ENCODE peak calls at places on chromosome 22, in six cellular contexts. W, V, A, F, J and N are unnamed samples. For H3K4me1 and H3K27me3, the result is how much of the 10 kb centered on the place peaks cover.

GRCh38 chr22:27654536-27655445 is 146.8 kb downstream of the MN1 start:
- DNase-seq in A (no peak), W (peak), J (no peak), F (no peak), V (no peak), N (no peak)

GRCh38 chr22:17964647-17965046 is 59.7 kb downstream of the MICAL3 start:
- DNase-seq in W (no peak), V (no peak), A (no peak), J (no peak), F (no peak), N (no peak)

GRCh38 chr22:36439481-36440271 is 41.8 kb downstream of the TXN2 start:
- DNase-seq in J (no peak), A (peak), V (peak), W (peak), F (no peak), N (peak)

GRCh38 chr22:24002272-24002671 is 3.0 kb downstream of the GSTT4 start:
- DNase-seq in F (no peak), V (no peak), A (no peak), W (no peak), J (no peak), N (no peak)

GRCh38 chr22:26549902-26550497 is 37.7 kb upstream of the TFIP11 start:
- DNase-seq in J (no peak), F (no peak), V (no peak), W (no peak), A (no peak), N (no peak)

GRCh38 chr22:20571078-20571503 is 63.7 kb downstream of the MED15 start:
- DNase-seq in W (no peak), A (no peak), V (no peak), F (no peak), J (no peak), N (no peak)

GRCh38 chr22:46522743-46523300 is 14.6 kb downstream of the CELSR1 start:
- DNase-seq in J (no peak), W (no peak), A (no peak), F (no peak), V (no peak), N (no peak)

GRCh38 chr22:27859336-27859735 is 57.8 kb upstream of the MN1 start:
- DNase-seq in J (no peak), V (no peak), W (peak), A (no peak), F (no peak), N (no peak)

GRCh38 chr22:47165338-47165931 is 403.0 kb downstream of the TBC1D22A start:
- DNase-seq in J (no peak), A (peak), F (no peak), V (peak), W (no peak), N (no peak)

GRCh38 chr22:29062286-29062949 is 787 bp upstream of the C22orf31 start:
- DNase-seq in W (no peak), A (no peak), J (no peak), F (no peak), V (no peak), N (no peak)

GRCh38 chr22:20777420-20778177 is 3.7 kb downstream of the SERPIND1 start:
- DNase-seq in W (peak), J (no peak), A (no peak), V (peak), F (no peak), N (no peak)

DNA sequence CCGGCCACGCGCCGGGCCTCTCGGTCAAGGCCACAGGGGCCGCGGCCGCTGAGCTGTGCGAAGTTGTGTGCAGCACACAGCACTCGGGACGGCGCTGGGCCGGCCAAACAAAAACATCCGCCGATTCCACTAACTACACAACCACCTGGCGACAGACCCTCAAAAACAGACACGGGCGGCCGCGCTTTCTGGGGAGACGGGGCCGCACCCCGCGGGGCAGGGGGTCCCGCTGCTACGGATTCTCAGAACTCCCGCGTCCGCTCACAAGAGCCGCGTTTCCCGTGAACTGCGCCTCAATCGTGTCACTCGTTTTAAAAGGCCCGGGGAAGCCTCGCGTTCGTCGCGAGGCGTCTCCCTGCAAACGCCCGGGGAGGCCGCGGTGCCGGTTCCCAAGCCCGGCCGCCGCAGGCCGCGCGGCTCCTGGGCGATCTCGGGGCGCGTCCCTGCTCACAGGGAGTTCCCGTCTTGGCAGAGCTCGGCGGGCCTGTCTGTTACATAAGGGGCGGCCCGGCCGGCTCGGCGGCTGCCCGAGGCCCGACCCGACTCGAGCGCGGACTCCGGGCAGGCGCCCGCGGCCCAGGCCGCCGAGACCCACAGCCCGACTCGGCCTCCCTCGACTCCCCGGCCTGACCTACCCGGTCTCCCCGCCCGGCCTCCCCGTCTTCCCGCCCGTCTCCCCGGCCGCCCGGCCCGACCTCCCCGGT is 918 bp downstream of the BRD1 start:
- DNase-seq in V (peak), F (no peak), A (peak), J (peak), W (peak), N (peak)
- H3K4me1 ChIP-seq in V (under half), F (under half), A (under half), J (under half), W (under half), N (under half)

GRCh38 chr22:49628351-49629023 is 199.2 kb downstream of the BRD1 start:
- DNase-seq in J (no peak), W (no peak), A (no peak), V (no peak), F (no peak), N (peak)

GRCh38 chr22:49629586-49630447 is 197.9 kb downstream of the BRD1 start:
- DNase-seq in J (no peak), W (no peak), F (no peak), A (no peak), V (no peak), N (peak)

GRCh38 chr22:49630448-49630946 is 197.2 kb downstream of the BRD1 start:
- DNase-seq in V (no peak), A (no peak), J (no peak), W (no peak), F (no peak), N (no peak)

GRCh38 chr22:49627217-49628181 is 200.2 kb downstream of the BRD1 start:
- DNase-seq in A (no peak), W (no peak), V (no peak), J (no peak), F (no peak), N (peak)

DNA sequence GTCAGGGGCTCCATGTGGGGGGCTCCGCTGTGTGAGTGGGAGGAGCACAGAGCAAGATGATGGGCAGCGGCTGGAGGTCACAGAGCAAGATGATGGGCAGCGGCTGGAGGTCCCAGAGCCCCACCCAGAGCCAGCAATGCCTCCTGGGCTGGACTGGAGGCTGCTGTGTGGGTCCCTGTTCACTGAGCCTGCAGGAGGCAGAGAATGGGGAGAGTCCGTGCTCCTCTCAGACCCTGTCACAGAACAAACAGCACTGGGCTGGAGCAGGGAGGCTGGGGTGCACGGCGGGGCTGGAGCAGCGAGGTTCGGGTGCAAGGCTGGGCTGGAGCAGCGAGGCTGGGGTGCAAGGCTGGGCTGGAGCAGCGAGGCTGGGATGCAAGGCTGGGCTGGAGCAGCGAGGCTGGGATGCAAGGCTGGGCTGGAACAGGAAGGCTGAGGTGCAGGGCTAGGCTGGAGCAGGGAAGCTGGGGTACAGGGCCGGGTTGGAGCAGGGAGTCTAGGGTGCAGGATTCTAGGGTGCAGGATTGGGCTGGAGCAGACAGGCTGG is 198.6 kb downstream of the BRD1 start:
- DNase-seq in F (no peak), A (no peak), W (no peak), J (no peak), V (no peak), N (peak)
- H3K27ac ChIP-seq in F (no peak), A (no peak), W (no peak), J (no peak), V (no peak), N (no peak)

DNA sequence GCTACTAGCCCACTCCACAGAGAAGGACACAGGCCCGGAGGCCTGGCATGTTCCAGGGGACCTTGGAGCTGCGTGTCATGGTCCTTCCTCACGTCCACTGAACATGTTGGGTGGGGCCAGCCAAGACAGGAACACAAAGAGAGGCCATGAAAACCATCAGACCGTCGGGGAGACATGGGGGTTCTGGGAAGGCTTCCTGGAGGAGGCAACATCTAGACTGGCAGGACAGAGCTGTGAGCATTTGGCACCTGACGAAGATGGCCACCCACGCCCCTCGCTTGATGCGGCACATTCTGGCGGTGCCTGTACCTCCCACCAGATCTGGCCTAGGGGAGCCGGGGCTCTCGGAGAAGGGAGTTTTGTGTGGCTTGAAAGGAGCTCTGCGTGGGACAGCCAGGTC is 24.7 kb upstream of the ARHGAP8 start:
- DNase-seq in A (no peak), W (no peak), V (no peak), J (no peak), F (no peak), N (no peak)
- H3K27me3 ChIP-seq in A (under half), W (under half), V (under half), J (under half), F (under half), N (under half)

DNA sequence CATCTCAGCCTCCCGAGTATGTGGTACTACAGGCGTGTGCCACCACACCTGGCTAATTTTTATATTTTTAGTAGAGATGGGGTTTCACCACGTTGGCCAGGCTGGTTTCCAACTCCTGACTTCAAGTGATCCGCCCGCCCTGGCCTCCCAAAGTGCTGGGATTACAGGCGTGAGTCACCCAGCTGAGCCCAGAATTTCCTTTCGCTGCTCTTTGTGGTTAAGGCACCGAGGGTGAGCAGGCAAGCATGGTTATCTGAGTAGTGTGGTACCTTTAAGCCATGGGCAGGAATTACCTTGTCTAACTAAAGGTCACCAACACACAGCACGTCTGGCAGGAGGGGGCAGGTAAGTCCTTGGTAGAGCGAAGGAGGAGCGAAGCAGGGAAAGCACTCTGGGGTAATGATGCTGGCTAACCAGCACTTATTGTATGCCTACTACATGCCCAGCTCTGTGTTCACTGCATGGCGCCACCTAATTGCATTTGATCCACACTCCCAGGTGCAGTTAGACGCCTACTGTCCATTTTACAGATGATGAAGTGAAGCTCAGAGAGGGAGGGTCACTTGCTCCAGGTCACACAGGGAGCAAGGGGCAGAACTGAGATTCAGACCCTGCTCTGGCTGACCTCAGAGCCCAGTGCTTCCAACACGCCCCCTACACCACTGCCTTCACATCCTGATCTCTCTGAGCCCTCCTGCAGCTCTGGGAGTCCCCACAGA is 45.7 kb downstream of the TRIOBP start:
- DNase-seq in J (no peak), W (peak), V (peak), A (no peak), F (no peak), N (no peak)
- H3K4me1 ChIP-seq in J (under half), W (under half), V (under half), A (half or more), F (under half), N (under half)

DNA sequence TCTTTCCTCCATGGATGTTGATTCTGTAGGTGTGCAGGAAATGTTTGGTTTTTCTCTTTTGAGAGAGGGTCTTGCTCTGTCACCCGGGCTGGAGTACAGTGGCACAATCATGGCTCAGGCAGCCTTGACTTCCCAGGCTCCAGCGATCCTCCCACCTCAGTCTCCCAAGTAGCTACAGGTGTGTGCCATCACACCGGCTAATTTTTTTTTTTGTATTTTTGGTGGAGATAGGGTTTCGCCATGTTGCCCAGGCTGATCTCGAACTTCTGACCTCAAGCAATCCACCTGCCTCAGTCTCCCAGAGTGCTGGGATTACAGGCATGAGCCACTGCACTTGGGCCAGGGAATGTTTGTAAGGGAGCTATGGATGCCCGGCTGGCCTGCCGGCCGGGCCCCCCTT is 4.5 kb downstream of the PRR5 start:
- DNase-seq in V (no peak), A (no peak), F (no peak), J (no peak), W (no peak), N (no peak)
- H3K27ac ChIP-seq in V (no peak), A (no peak), F (no peak), J (no peak), W (no peak), N (no peak)

DNA sequence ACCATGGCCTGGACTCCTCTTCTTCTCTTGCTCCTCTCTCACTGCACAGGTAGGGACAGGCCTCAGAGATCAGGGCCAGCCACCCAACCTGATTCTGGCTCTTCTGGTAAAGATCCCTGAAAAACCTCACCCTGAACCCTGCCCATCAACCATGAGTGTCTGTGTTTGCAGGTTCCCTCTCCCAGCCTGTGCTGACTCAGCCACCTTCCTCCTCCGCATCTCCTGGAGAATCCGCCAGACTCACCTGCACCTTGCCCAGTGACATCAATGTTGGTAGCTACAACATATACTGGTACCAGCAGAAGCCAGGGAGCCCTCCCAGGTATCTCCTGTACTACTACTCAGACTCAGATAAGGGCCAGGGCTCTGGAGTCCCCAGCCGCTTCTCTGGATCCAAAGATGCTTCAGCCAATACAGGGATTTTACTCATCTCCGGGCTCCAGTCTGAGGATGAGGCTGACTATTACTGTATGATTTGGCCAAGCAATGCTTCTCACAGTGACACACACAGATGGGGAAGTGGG is 80.9 kb downstream of the ZNF280B start:
- DNase-seq in V (no peak), F (no peak), J (no peak), A (no peak), W (no peak), N (no peak)
- H3K27me3 ChIP-seq in V (under half), F (under half), J (under half), A (under half), W (under half), N (under half)

GRCh38 chr22:38085056-38085455 is 1.1 kb upstream of the SLC16A8 start:
- DNase-seq in V (no peak), W (no peak), J (no peak), F (no peak), A (no peak), N (no peak)
- H3K4me1 ChIP-seq in V (under half), W (under half), J (under half), F (under half), A (under half), N (under half)

DNA sequence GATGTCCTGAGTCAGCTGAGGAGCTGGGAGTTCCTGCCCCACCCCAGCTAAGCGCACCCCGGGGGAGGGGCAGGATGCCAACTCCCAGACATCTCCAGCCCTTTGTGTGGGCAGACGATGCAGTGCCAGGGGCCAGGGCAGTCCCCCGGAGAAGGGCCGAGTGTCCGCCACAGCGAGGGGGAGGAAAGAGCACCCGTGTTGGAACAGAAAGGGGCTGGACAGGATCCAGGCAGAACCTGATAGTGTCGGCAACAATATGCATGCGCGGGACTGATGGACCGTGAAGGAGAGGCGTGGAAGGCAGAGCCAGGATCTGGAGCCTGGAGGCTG is 1434.7 kb downstream of the BRD1 start:
- DNase-seq in J (no peak), F (no peak), A (no peak), W (no peak), V (no peak), N (no peak)
- H3K27ac ChIP-seq in J (no peak), F (no peak), A (no peak), W (no peak), V (no peak), N (no peak)